ENCODE peak calls at places on chromosomes 12 and 14, in four cellular contexts. One of them, this sample, is unnamed.

GRCh38 chr12:132257955-132258490 is 71.4 kb downstream of the GALNT9 start:
- DNase-seq in neuronal stem cell: no peak
- DNase-seq in kidney: peak; percentile 46
- DNase-seq in HepG2: no peak
- DNase-seq in this sample: no peak

GRCh38 chr12:46342562-46343033 is 30.0 kb downstream of the SLC38A2 start:
- DNase-seq in kidney: no peak
- DNase-seq in HepG2: peak; percentile 64
- DNase-seq in neuronal stem cell: no peak
- DNase-seq in this sample: no peak

GRCh38 chr12:51341259-51342007 is 5.0 kb downstream of the CELA1 start:
- DNase-seq in neuronal stem cell: peak; percentile 70
- DNase-seq in kidney: no peak
- DNase-seq in HepG2: peak; percentile 47
- DNase-seq in this sample: peak; percentile 63

GRCh38 chr14:78254911-78255431 is 84.8 kb downstream of the NRXN3 start:
- DNase-seq in HepG2: no peak
- DNase-seq in neuronal stem cell: no peak
- DNase-seq in kidney: no peak
- DNase-seq in this sample: no peak

GRCh38 chr14:58713677-58714076 is 75.9 kb downstream of the DACT1 start:
- DNase-seq in HepG2: no peak
- DNase-seq in kidney: no peak
- DNase-seq in neuronal stem cell: no peak
- DNase-seq in this sample: no peak

GRCh38 chr12:26445909-26446308 is 250.5 kb downstream of the SSPN start:
- DNase-seq in kidney: no peak
- DNase-seq in neuronal stem cell: no peak
- DNase-seq in HepG2: no peak
- DNase-seq in this sample: no peak

GRCh38 chr14:51657762-51658161 is 6.1 kb downstream of the FRMD6 start:
- DNase-seq in kidney: no peak
- DNase-seq in HepG2: no peak
- DNase-seq in neuronal stem cell: no peak
- DNase-seq in this sample: no peak

GRCh38 chr14:90444077-90444696 is 47.4 kb downstream of the CALM1 start:
- DNase-seq in kidney: peak; percentile 95
- DNase-seq in neuronal stem cell: no peak
- DNase-seq in HepG2: peak; percentile 37
- DNase-seq in this sample: no peak

GRCh38 chr12:117403586-117404139 is 42.2 kb upstream of the NOS1 start:
- DNase-seq in kidney: no peak
- DNase-seq in HepG2: no peak
- DNase-seq in neuronal stem cell: no peak
- DNase-seq in this sample: no peak

GRCh38 chr14:56293506-56293905 is 175.3 kb downstream of the PELI2 start:
- DNase-seq in neuronal stem cell: no peak
- DNase-seq in kidney: no peak
- DNase-seq in HepG2: no peak
- DNase-seq in this sample: no peak

GRCh38 chr14:85247071-85247470 is 282.9 kb upstream of the FLRT2 start:
- DNase-seq in neuronal stem cell: no peak
- DNase-seq in kidney: no peak
- DNase-seq in HepG2: no peak
- DNase-seq in this sample: no peak

GRCh38 chr14:41873379-41874034 is 266.8 kb downstream of the LRFN5 start:
- DNase-seq in kidney: no peak
- DNase-seq in HepG2: no peak
- DNase-seq in neuronal stem cell: no peak
- DNase-seq in this sample: no peak

GRCh38 chr12:117981267-117981666 is 12.5 kb upstream of the KSR2 start:
- DNase-seq in kidney: no peak
- DNase-seq in neuronal stem cell: no peak
- DNase-seq in HepG2: no peak
- DNase-seq in this sample: no peak

GRCh38 chr12:62426095-62426488 is 40.5 kb upstream of the MON2 start:
- DNase-seq in HepG2: no peak
- DNase-seq in kidney: no peak
- DNase-seq in neuronal stem cell: no peak
- DNase-seq in this sample: no peak

GRCh38 chr12:49264873-49265792 is at the start of gene TUBA1C:
- DNase-seq in kidney: peak; percentile 98
- DNase-seq in neuronal stem cell: peak; percentile 85
- DNase-seq in HepG2: peak; percentile 88
- DNase-seq in this sample: peak; percentile 92

GRCh38 chr12:6230321-6231110 is 30.3 kb downstream of the CD9 start:
- DNase-seq in neuronal stem cell: no peak
- DNase-seq in HepG2: peak; percentile 92
- DNase-seq in kidney: peak; percentile 85
- DNase-seq in this sample: no peak

GRCh38 chr12:111439657-111440151 is 34.0 kb downstream of the SH2B3 start:
- DNase-seq in HepG2: no peak
- DNase-seq in kidney: peak; percentile 53
- DNase-seq in neuronal stem cell: no peak
- DNase-seq in this sample: no peak

GRCh38 chr12:18723752-18724151 is 14.1 kb downstream of the PLCZ1 start:
- DNase-seq in HepG2: no peak
- DNase-seq in kidney: no peak
- DNase-seq in neuronal stem cell: no peak
- DNase-seq in this sample: no peak

DNA sequence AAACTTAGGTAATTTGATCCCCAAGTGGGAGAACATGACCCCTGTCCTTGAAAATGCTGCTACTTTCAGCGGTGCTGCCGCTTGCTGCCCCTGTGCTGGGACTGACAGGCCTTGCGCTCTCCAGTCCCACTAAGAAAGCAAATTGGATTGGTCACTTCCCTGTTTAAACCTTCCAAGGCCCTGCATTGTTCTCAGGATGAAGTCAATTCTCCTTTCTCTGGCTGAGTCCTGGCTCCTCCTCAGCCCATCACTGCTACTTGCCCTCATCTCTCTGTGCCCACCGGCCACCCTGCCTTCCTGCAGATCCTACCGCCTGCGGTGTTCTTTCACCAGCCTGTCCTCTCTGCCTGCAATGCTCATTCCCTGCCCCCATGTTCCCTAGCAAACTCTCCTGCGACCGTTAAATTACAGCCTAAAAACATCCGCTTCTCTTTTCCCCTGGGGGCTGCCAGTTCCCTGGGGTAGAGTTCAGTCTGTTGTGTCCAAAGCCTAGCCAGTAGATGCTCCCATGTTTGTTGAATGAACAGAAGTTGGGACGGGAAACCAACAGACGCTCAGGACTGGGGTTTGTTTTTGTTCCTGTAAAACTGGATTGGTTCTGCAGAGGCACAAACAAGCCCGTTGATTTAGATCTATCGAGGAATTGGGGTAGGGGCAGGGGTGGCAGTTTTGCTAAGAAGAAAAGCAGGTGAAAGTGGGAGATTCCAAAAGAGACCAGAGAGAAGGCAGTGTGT is 127.3 kb upstream of the HIF1A start:
- DNase-seq in HepG2: no peak
- DNase-seq in kidney: no peak
- DNase-seq in neuronal stem cell: peak; percentile 18
- DNase-seq in this sample: no peak
- H3K9ac ChIP-seq in HepG2: peak overlapping the region; percentile 1
- H3K9ac ChIP-seq in kidney: peak overlapping the region; percentile 15
- H3K9ac ChIP-seq in neuronal stem cell: no peak overlapping the region
- H3K9ac ChIP-seq in this sample: peak overlapping the region; percentile 6

GRCh38 chr12:94545937-94546771 is 86.5 kb upstream of the CEP83 start:
- DNase-seq in neuronal stem cell: peak; percentile 43
- DNase-seq in HepG2: peak; percentile 44
- DNase-seq in kidney: no peak
- DNase-seq in this sample: peak; percentile 74
- H3K9ac ChIP-seq in neuronal stem cell: no peak overlapping the region
- H3K9ac ChIP-seq in HepG2: no peak overlapping the region
- H3K9ac ChIP-seq in kidney: no peak overlapping the region
- H3K9ac ChIP-seq in this sample: no peak overlapping the region

GRCh38 chr12:124609041-124609984 is 41.9 kb upstream of the NCOR2 start:
- DNase-seq in HepG2: peak; percentile 81
- DNase-seq in neuronal stem cell: no peak
- DNase-seq in kidney: peak; percentile 97
- DNase-seq in this sample: no peak
- H3K9ac ChIP-seq in HepG2: no peak overlapping the region
- H3K9ac ChIP-seq in neuronal stem cell: no peak overlapping the region
- H3K9ac ChIP-seq in kidney: no peak overlapping the region
- H3K9ac ChIP-seq in this sample: no peak overlapping the region

DNA sequence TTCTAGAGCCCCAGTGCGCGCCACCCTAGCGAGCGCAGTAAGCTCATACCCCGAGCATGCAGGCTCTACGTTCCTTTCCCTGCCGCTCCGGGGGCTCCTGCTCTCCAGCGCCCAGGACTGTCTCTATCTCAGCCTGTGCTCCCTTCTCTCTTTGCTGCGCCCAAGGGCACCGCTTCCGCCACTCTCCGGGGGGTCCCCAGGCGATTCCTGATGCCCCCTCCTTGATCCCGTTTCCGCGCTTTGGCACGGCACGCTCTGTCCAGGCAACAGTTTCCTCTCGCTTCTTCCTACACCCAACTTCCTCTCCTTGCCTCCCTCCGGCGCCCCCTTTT is 791 bp downstream of the TMEM233 start:
- DNase-seq in neuronal stem cell: peak; percentile 11
- DNase-seq in HepG2: no peak
- DNase-seq in kidney: no peak
- DNase-seq in this sample: no peak
- H3K9ac ChIP-seq in neuronal stem cell: no peak overlapping the region
- H3K9ac ChIP-seq in HepG2: no peak overlapping the region
- H3K9ac ChIP-seq in kidney: no peak overlapping the region
- H3K9ac ChIP-seq in this sample: peak overlapping the region; percentile 82

DNA sequence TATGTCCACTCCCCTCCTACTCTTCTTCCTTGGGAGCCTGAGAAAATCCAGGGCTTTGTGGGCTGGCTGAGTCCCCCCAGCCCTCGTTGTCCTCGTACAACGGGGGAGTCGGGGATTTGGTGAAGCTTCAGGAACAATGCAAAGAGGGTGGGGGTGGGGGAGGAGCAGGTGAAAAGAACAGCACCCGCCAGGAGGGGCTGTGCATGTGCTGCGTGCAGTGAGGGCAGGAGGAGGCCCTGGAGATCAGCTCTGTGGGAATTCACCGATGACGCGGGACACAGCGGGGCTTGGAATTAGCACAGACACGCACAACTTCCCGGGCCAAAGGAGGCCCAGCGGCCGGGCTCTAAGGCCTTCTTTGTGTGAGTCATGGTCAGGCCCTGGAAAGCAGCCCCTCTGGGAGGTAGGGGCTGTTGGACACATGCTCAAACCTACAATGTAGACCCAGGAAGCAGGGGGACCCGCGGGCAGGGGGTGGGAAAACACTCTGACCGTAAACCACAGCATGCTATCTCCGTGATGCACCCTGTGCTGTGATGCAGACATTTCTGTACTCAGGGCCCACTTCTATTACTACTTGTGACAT is 32.8 kb downstream of the RBM19 start:
- DNase-seq in kidney: no peak
- DNase-seq in neuronal stem cell: peak; percentile 48
- DNase-seq in HepG2: no peak
- DNase-seq in this sample: peak; percentile 13
- H3K9ac ChIP-seq in kidney: no peak overlapping the region
- H3K9ac ChIP-seq in neuronal stem cell: no peak overlapping the region
- H3K9ac ChIP-seq in HepG2: peak overlapping the region; percentile 1
- H3K9ac ChIP-seq in this sample: peak overlapping the region; percentile 36

DNA sequence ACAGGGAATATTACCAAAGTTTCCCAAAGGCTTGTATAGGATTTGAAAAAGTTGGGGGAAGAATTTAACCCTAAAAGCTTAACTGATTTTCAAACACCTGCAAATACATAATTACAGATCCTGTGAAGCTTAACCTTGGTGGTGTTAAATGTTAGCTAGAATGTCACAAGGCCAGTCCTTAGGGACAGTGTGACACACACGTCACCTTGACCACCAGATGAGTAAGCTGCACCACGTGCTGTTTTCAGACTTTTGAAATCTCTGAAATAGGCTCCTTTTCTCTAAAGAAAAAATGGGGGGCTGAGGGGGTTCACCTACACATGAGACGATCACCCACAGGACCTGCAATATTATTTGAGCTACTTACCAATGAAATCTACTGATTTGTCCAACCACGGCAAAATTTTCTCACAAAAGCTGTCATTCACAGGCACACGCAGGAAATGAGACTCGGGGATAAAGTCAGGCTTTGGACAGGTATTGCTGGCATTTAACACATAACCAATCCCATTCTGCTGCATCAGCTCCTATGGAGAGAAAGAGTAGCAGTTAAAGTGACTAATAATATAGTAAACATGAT is 75.9 kb downstream of the DUSP16 start:
- DNase-seq in neuronal stem cell: no peak
- DNase-seq in kidney: no peak
- DNase-seq in HepG2: peak; percentile 39
- DNase-seq in this sample: no peak
- H3K9ac ChIP-seq in neuronal stem cell: no peak overlapping the region
- H3K9ac ChIP-seq in kidney: no peak overlapping the region
- H3K9ac ChIP-seq in HepG2: peak overlapping the region; percentile 4
- H3K9ac ChIP-seq in this sample: no peak overlapping the region

GRCh38 chr14:45072121-45072520 is 11.8 kb upstream of the PRPF39 start:
- DNase-seq in HepG2: no peak
- DNase-seq in kidney: no peak
- DNase-seq in neuronal stem cell: no peak
- DNase-seq in this sample: no peak
- H3K9ac ChIP-seq in HepG2: no peak overlapping the region
- H3K9ac ChIP-seq in kidney: no peak overlapping the region
- H3K9ac ChIP-seq in neuronal stem cell: no peak overlapping the region
- H3K9ac ChIP-seq in this sample: no peak overlapping the region

DNA sequence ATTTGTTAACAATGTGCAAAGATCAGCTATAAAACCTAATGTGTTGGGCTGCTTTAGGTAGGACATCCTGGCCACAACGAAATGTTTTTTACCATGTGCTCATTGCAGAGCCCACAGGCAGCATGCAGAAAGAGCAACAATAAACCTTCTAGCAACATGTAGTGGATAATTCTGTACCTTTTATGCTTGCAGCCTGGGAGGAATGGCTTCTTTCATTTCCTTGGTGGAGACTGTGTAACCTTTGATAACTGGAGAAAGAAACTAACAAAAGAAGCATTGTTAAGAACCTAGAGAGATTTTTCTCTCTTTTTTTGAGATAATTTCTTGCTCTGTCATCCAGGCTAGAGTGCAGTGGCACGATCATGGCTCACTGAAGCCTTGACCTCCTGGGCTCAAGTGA is 225.5 kb upstream of the PRICKLE1 start:
- DNase-seq in neuronal stem cell: no peak
- DNase-seq in kidney: no peak
- DNase-seq in HepG2: no peak
- DNase-seq in this sample: no peak
- H3K9ac ChIP-seq in neuronal stem cell: no peak overlapping the region
- H3K9ac ChIP-seq in kidney: no peak overlapping the region
- H3K9ac ChIP-seq in HepG2: no peak overlapping the region
- H3K9ac ChIP-seq in this sample: no peak overlapping the region